ENCODE peak calls at places on chromosomes 13 and 19, in four cellular contexts. Q is occipital lobe, O is cardiac fibroblast, Z is GM20000. M is an unnamed sample.

GRCh38 chr13:35964764-35965163 is 166.4 kb downstream of the DCLK1 start:
- DNase-seq in Z (no peak), Q (no peak), O (peak), M (peak)

GRCh38 chr13:37072024-37072423 is 12.5 kb upstream of the SUPT20H start:
- DNase-seq in Z (no peak), O (no peak), Q (no peak), M (no peak)

GRCh38 chr13:29754486-29754806 is 96.0 kb downstream of the UBL3 start:
- DNase-seq in Z (no peak), Q (no peak), O (peak), M (peak)

GRCh38 chr13:97567510-97568243 is 133.7 kb downstream of the RAP2A start:
- DNase-seq in Q (no peak), Z (peak), O (peak), M (no peak)

GRCh38 chr19:36423925-36424324 is 5.5 kb upstream of the ZFP82 start:
- DNase-seq in O (no peak), Z (no peak), Q (no peak), M (no peak)

GRCh38 chr19:48613024-48613851 is 1.6 kb downstream of the FAM83E start:
- DNase-seq in Z (no peak), O (no peak), Q (no peak), M (no peak)

GRCh38 chr19:13260883-13261653 is 110.9 kb downstream of the IER2 start:
- DNase-seq in O (peak), Z (peak), Q (no peak), M (no peak)

GRCh38 chr19:5126498-5127223 is 157.7 kb downstream of the KDM4B start:
- DNase-seq in O (no peak), Z (peak), Q (no peak), M (no peak)

GRCh38 chr13:42048625-42049453 is at the start of gene DGKH:
- DNase-seq in O (peak), Q (peak), Z (peak), M (peak)

GRCh38 chr13:83941669-83942335 is 59.5 kb upstream of the SLITRK1 start:
- DNase-seq in Q (no peak), O (no peak), Z (no peak), M (no peak)

GRCh38 chr13:34025746-34026145 is 207.8 kb downstream of the RFC3 start:
- DNase-seq in Z (no peak), O (peak), Q (no peak), M (no peak)

GRCh38 chr19:30864460-30865215 is 484.6 kb downstream of the TSHZ3 start:
- DNase-seq in Q (no peak), O (no peak), Z (no peak), M (no peak)

GRCh38 chr13:111480976-111481375 is 160.5 kb downstream of the TEX29 start:
- DNase-seq in O (no peak), Q (no peak), Z (no peak), M (no peak)

GRCh38 chr19:8489591-8490394 is 12.6 kb downstream of the PRAM1 start:
- DNase-seq in Q (no peak), O (no peak), Z (no peak), M (no peak)

GRCh38 chr13:39781381-39781780 is 125.9 kb downstream of the COG6 start:
- DNase-seq in Q (no peak), O (no peak), Z (no peak), M (no peak)

GRCh38 chr13:46178821-46179220 is 3.2 kb downstream of the LCP1 start:
- DNase-seq in Q (no peak), Z (no peak), O (no peak), M (no peak)

GRCh38 chr19:38990949-38991697 is 15.6 kb upstream of the FBXO17 start:
- DNase-seq in O (peak), Q (no peak), Z (no peak), M (no peak)

GRCh38 chr19:22523940-22524339 is 101.8 kb upstream of the ZNF98 start:
- DNase-seq in O (no peak), Q (no peak), Z (no peak), M (no peak)

GRCh38 chr13:112943309-112944125 is 25.5 kb upstream of the MCF2L start:
- DNase-seq in Z (peak), Q (no peak), O (peak), M (peak)

GRCh38 chr13:30865131-30866009 is 40.7 kb upstream of the MEDAG start:
- DNase-seq in Q (peak), Z (peak), O (peak), M (peak)

GRCh38 chr19:5805465-5806132 is 732 bp downstream of the NRTN start:
- DNase-seq in O (peak), Q (no peak), Z (peak), M (peak)

GRCh38 chr13:64158910-64159309 is 2743.3 kb upstream of the PCDH20 start:
- DNase-seq in Q (no peak), O (peak), Z (no peak), M (peak)

GRCh38 chr19:10135551-10136334 is 16.0 kb upstream of the EIF3G start:
- DNase-seq in Z (no peak), Q (no peak), O (no peak), M (no peak)

GRCh38 chr13:62300021-62300420 is 884.4 kb upstream of the PCDH20 start:
- DNase-seq in O (no peak), Q (no peak), Z (no peak), M (no peak)

GRCh38 chr19:10111405-10111811 is at the start of gene P2RY11:
- DNase-seq in Q (no peak), O (no peak), Z (no peak), M (no peak)

GRCh38 chr19:49588370-49589122 is 2.4 kb upstream of the PRR12 start:
- DNase-seq in Z (no peak), Q (no peak), O (no peak), M (no peak)

GRCh38 chr19:18254546-18255500 is 19.4 kb downstream of the IQCN start:
- DNase-seq in O (peak), Z (no peak), Q (no peak), M (no peak)

GRCh38 chr13:110937511-110938303 is 22.8 kb upstream of the ANKRD10 start:
- DNase-seq in Q (no peak), O (no peak), Z (no peak), M (no peak)

GRCh38 chr19:13024958-13025653 is 29.8 kb downstream of the NFIX start:
- DNase-seq in Q (no peak), O (no peak), Z (no peak), M (no peak)

GRCh38 chr19:13817018-13817614 is 21.9 kb downstream of the ZSWIM4 start:
- DNase-seq in O (no peak), Q (no peak), Z (no peak), M (no peak)

GRCh38 chr13:113897161-113897560 is 33.3 kb upstream of the GAS6 start:
- DNase-seq in Q (no peak), O (peak), Z (no peak), M (no peak)

GRCh38 chr13:32051156-32051555 is 19.6 kb downstream of the FRY start:
- DNase-seq in Z (no peak), O (no peak), Q (no peak), M (no peak)

GRCh38 chr13:44432595-44432994 is 59.0 kb downstream of the SERP2 start:
- DNase-seq in Q (no peak), O (no peak), Z (no peak), M (no peak)

GRCh38 chr19:52190679-52191293 is 934 bp downstream of the PPP2R1A start:
- DNase-seq in O (peak), Q (peak), Z (no peak), M (peak)

GRCh38 chr19:41367848-41368301 is 3.9 kb upstream of the B9D2 start:
- DNase-seq in Z (peak), Q (no peak), O (peak), M (no peak)

GRCh38 chr13:45299194-45299593 is 41.8 kb downstream of the TPT1 start:
- DNase-seq in Q (no peak), O (peak), Z (no peak), M (no peak)

GRCh38 chr19:41323430-41324125 is 13.6 kb downstream of the CCDC97 start:
- DNase-seq in Z (no peak), O (peak), Q (peak), M (peak)

GRCh38 chr19:46478356-46478986 is 7.1 kb upstream of the PNMA8A start:
- DNase-seq in Z (no peak), O (peak), Q (peak), M (peak)

M was measured in A673.